ENCODE peak calls at places on chromosomes 12 and 14, in seven cellular contexts. I, X, O, U, H, Q and L are unnamed samples.

GRCh38 chr12:130916251-130916911 is 37.3 kb upstream of the ADGRD1 start:
- DNase-seq in I (peak), X (no peak), O (peak), U (peak), H (peak), Q (peak), L (no peak)

GRCh38 chr14:70698288-70698687 is 56.6 kb downstream of the TTC9 start:
- DNase-seq in I (peak), X (no peak), O (peak), U (no peak), H (peak), Q (peak), L (peak)

GRCh38 chr12:12810507-12811143 is 2.5 kb upstream of the DDX47 start:
- DNase-seq in I (no peak), X (no peak), O (no peak), U (no peak), H (no peak), Q (no peak), L (no peak)

GRCh38 chr12:52182898-52183543 is 8.8 kb downstream of the KRT80 start:
- DNase-seq in I (no peak), X (no peak), O (no peak), U (no peak), H (no peak), Q (no peak), L (no peak)

GRCh38 chr14:51513281-51513680 is 138.4 kb upstream of the FRMD6 start:
- DNase-seq in I (no peak), X (no peak), O (no peak), U (no peak), H (no peak), Q (no peak), L (no peak)

GRCh38 chr14:88170333-88170732 is 152.7 kb downstream of the KCNK10 start:
- DNase-seq in I (no peak), X (no peak), O (no peak), U (no peak), H (no peak), Q (no peak), L (no peak)

GRCh38 chr14:75519826-75520692 is 2.2 kb upstream of the BATF start:
- DNase-seq in I (peak), X (no peak), O (no peak), U (no peak), H (no peak), Q (no peak), L (no peak)

GRCh38 chr12:59937148-59937547 is 341.3 kb downstream of the SLC16A7 start:
- DNase-seq in I (no peak), X (no peak), O (no peak), U (no peak), H (no peak), Q (no peak), L (no peak)

GRCh38 chr14:53517276-53517960 is 364.3 kb upstream of the DDHD1 start:
- DNase-seq in I (no peak), X (no peak), O (no peak), U (no peak), H (no peak), Q (no peak), L (no peak)

GRCh38 chr14:71036433-71036832 is 129.2 kb downstream of the PCNX1 start:
- DNase-seq in I (no peak), X (no peak), O (no peak), U (no peak), H (no peak), Q (no peak), L (no peak)

GRCh38 chr14:59507063-59507751 is 22.9 kb downstream of the JKAMP start:
- DNase-seq in I (no peak), X (no peak), O (peak), U (peak), H (peak), Q (peak), L (peak)

GRCh38 chr14:95215094-95215493 is 57.8 kb upstream of the DICER1 start:
- DNase-seq in I (no peak), X (no peak), O (no peak), U (no peak), H (no peak), Q (no peak), L (no peak)

GRCh38 chr12:6452245-6452731 is 446 bp downstream of the TAPBPL start:
- DNase-seq in I (no peak), X (no peak), O (peak), U (peak), H (peak), Q (peak), L (peak)

GRCh38 chr12:23899434-23899833 is 50.0 kb downstream of the SOX5 start:
- DNase-seq in I (no peak), X (no peak), O (no peak), U (no peak), H (no peak), Q (no peak), L (no peak)

GRCh38 chr12:88658009-88658408 is 77.7 kb upstream of the KITLG start:
- DNase-seq in I (no peak), X (no peak), O (no peak), U (no peak), H (no peak), Q (peak), L (peak)

GRCh38 chr14:99968156-99968920 is 96.9 kb upstream of the EVL start:
- DNase-seq in I (peak), X (peak), O (no peak), U (no peak), H (no peak), Q (peak), L (no peak)

GRCh38 chr14:101109347-101109638 is 205.8 kb upstream of the RTL1 start:
- DNase-seq in I (no peak), X (no peak), O (peak), U (no peak), H (no peak), Q (no peak), L (no peak)

GRCh38 chr12:18454330-18454729 is 193.0 kb downstream of the PIK3C2G start:
- DNase-seq in I (no peak), X (no peak), O (no peak), U (peak), H (no peak), Q (no peak), L (no peak)

GRCh38 chr12:124698211-124698997 is 131.0 kb upstream of the NCOR2 start:
- DNase-seq in I (no peak), X (no peak), O (peak), U (no peak), H (no peak), Q (peak), L (peak)

GRCh38 chr12:130200445-130200844 is 38.2 kb downstream of the FZD10 start:
- DNase-seq in I (no peak), X (no peak), O (peak), U (no peak), H (no peak), Q (no peak), L (no peak)

GRCh38 chr12:121579190-121579791 is 1.5 kb downstream of the KDM2B start:
- DNase-seq in I (no peak), X (no peak), O (peak), U (peak), H (peak), Q (peak), L (no peak)

GRCh38 chr12:90978117-90978770 is 23.3 kb upstream of the CCER1 start:
- DNase-seq in I (peak), X (peak), O (no peak), U (peak), H (peak), Q (peak), L (no peak)

GRCh38 chr12:117552971-117553370 is 191.5 kb upstream of the NOS1 start:
- DNase-seq in I (no peak), X (no peak), O (peak), U (no peak), H (no peak), Q (no peak), L (no peak)

GRCh38 chr14:76918176-76918750 is 92.1 kb downstream of the LRRC74A start:
- DNase-seq in I (peak), X (peak), O (peak), U (no peak), H (peak), Q (peak), L (no peak)

GRCh38 chr14:74566174-74567125 is 45.6 kb downstream of the LTBP2 start:
- DNase-seq in I (no peak), X (no peak), O (no peak), U (no peak), H (no peak), Q (peak), L (peak)

GRCh38 chr14:75456069-75457023 is 28.5 kb downstream of the JDP2 start:
- DNase-seq in I (no peak), X (no peak), O (peak), U (peak), H (no peak), Q (no peak), L (no peak)

GRCh38 chr14:39265032-39265431 is 31.3 kb downstream of the MIA2 start:
- DNase-seq in I (peak), X (no peak), O (no peak), U (no peak), H (peak), Q (peak), L (peak)

GRCh38 chr12:10067942-10068341 is 30.8 kb downstream of the CLEC1A start:
- DNase-seq in I (no peak), X (no peak), O (no peak), U (no peak), H (no peak), Q (peak), L (peak)

GRCh38 chr12:7142057-7142644 is 12.0 kb downstream of the CLSTN3 start:
- DNase-seq in I (no peak), X (no peak), O (peak), U (peak), H (peak), Q (peak), L (peak)

GRCh38 chr12:109914461-109914860 is 14.4 kb downstream of the TCHP start:
- DNase-seq in I (no peak), X (no peak), O (no peak), U (no peak), H (no peak), Q (no peak), L (no peak)

GRCh38 chr14:39005044-39005736 is 97.8 kb downstream of the SEC23A start:
- DNase-seq in I (no peak), X (no peak), O (peak), U (no peak), H (peak), Q (peak), L (no peak)

GRCh38 chr12:69510176-69510827 is 40.1 kb downstream of the FRS2 start:
- DNase-seq in I (no peak), X (no peak), O (peak), U (no peak), H (peak), Q (no peak), L (no peak)

GRCh38 chr12:12977231-12977630 is 22.8 kb downstream of the HEBP1 start:
- DNase-seq in I (no peak), X (no peak), O (no peak), U (no peak), H (no peak), Q (no peak), L (no peak)

GRCh38 chr14:62988967-62989366 is 56.3 kb downstream of the KCNH5 start:
- DNase-seq in I (no peak), X (no peak), O (no peak), U (no peak), H (no peak), Q (peak), L (no peak)

GRCh38 chr12:83408168-83408567 is 721.5 kb downstream of the TMTC2 start:
- DNase-seq in I (no peak), X (no peak), O (no peak), U (no peak), H (no peak), Q (no peak), L (no peak)
- TF ChIP-seq CTCF in I (no peak), X (no peak), O (no peak), U (no peak), H (no peak), Q (no peak), L (no peak)

DNA sequence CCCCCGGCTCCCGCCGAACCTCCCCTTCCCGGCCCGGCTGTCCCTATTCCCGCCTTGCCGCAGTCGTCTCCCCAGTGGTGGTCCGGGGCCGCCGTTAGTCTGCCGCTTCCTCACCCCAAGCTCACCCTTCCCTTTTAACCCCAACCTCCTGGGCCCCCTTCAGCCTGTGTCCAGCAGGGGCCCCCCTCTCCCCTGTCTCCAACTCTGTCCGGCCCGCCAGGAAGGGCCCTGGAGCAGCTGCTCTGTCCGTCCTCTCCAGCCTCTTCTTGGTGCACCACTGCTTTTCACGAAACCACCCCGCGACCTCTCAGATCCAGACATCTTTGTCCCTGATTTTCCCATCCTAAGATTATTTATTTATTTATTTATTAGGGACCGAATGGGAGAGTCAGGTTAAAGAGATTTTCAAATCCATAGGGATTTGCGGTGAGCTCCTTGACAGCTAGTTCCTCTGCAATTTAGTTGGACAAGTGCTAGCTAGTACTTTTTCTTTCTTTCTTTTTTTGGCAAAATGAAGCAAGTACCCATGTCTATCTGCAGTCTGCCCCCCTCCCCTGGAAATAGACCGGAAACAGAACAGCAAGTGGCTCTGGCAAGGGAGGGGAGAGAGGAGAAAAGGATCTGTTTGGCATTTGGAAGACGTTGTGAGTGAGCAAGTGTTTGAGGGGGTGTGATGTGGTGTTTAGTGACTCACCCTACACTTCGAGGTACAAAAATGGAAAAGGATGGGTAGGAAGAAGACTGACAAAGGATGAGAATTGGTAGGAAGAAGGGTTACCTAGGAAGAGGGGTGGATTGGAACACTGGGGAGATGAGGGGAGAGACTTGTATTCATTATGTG is 632 bp downstream of the UBR7 start:
- DNase-seq in I (peak), X (no peak), O (peak), U (peak), H (peak), Q (peak), L (peak)
- TF ChIP-seq CTCF in I (peak), X (peak), O (no peak), U (peak), H (peak), Q (peak), L (peak)

GRCh38 chr12:104137902-104138746 is at the start of gene NFYB:
- DNase-seq in I (peak), X (peak), O (peak), U (peak), H (peak), Q (peak), L (peak)
- TF ChIP-seq CTCF in I (no peak), X (no peak), O (no peak), U (no peak), H (no peak), Q (no peak), L (no peak)

DNA sequence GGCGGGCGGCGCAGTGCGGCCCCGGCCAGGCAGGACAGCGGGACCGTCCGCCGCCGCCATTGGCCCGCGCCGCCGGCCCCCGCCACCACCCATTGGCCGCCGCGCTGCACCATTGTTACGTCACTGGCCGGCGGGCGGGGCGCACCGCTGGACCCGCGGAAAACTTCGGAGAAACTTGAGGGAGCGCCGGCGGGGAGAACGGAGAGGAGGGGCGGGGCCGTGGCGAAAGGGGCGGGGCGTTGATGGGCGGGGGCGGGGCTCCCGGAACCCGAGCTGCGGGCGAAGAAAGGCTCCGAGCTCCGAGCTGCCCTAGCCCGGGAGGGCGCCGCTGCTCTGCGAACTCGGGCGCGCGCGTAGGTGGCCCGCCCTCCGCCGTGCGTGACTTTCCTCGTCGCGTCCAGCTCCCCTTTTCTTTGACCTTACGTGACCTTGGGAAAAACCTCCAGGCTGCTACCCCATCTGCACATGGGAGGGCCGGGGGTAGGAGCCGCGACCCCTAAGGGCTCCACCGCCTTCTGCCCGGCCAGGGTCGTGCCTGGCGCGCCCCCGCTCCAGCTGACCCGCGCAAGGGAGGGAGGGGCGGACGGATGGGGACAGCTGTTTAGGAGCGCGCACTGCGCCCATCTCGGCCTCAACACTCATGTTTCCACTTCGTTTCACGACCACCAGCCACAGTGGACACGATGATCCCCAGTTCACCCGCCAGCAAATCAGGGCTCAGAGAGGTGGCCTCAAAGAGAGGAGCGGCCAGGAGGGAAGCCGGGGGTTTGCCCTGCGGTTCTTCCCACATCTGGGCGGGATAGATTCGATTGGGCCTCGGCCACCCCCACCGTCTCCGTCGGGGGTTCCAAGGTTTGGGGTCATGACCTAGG is at the start of gene ANKRD9:
- DNase-seq in I (peak), X (peak), O (peak), U (peak), H (peak), Q (peak), L (peak)
- TF ChIP-seq CTCF in I (no peak), X (no peak), O (no peak), U (no peak), H (no peak), Q (no peak), L (no peak)